ENCODE peak calls at places on chromosomes 16 and 17, in nine cellular contexts. Y is stimulated activated CD8-positive, alpha-beta memory T cell treated with anti-CD3 and anti-CD28 coated beads, Interleukin-15, amount 100 ng/mL, for 24 hours; G is GM19239; R is stimulated activated CD4-positive, alpha-beta T cell treated with anti-CD3 and anti-CD28 coated beads, Interleukin-15, amount 100 ng/mL, for 1 hour; F is T-helper 17 cell; K is GM04504; T is activated gamma-delta T cell treated with Interleukin-2 at 50 U/mL for 16 hours; E is heart right ventricle; P is astrocyte of the spinal cord. A is an unnamed sample.

GRCh38 chr17:7558544-7559306 is at the start of gene TNFSF13:
- DNase-seq in G (no peak), T (no peak), E (peak; percentile 68), K (no peak), R (no peak), F (no peak), P (no peak), Y (no peak), A (no peak)

GRCh38 chr17:36674278-36674650 is 72.9 kb downstream of the MRM1 start:
- DNase-seq in K (no peak), E (no peak), F (peak; percentile 18), P (no peak), Y (no peak), T (peak; percentile 38), G (no peak), R (no peak), A (no peak)

GRCh38 chr17:70327723-70328122 is 158.4 kb downstream of the KCNJ2 start:
- DNase-seq in R (no peak), Y (no peak), E (no peak), T (no peak), K (no peak), G (no peak), P (no peak), F (no peak), A (no peak)

GRCh38 chr17:76909971-76910760 is 42.0 kb downstream of the MGAT5B start:
- DNase-seq in K (peak; percentile 9), E (peak; percentile 53), T (no peak), R (peak; percentile 11), Y (no peak), F (no peak), P (peak; percentile 56), G (peak; percentile 53), A (peak; percentile 41)

GRCh38 chr17:12047977-12048376 is 27.3 kb downstream of the MAP2K4 start:
- DNase-seq in E (no peak), P (peak; percentile 17), T (no peak), F (no peak), R (no peak), G (no peak), K (no peak), Y (no peak), A (peak; percentile 45)

GRCh38 chr17:60390881-60391418 is 983 bp downstream of the USP32 start:
- DNase-seq in G (no peak), R (no peak), F (peak; percentile 10), Y (no peak), P (peak; percentile 51), E (no peak), K (no peak), T (peak; percentile 12), A (peak; percentile 42)

GRCh38 chr17:77873518-77874302 is 84.8 kb upstream of the TNRC6C start:
- DNase-seq in K (no peak), E (no peak), P (no peak), G (no peak), F (no peak), Y (no peak), T (peak; percentile 47), R (no peak), A (no peak)

GRCh38 chr17:77725851-77726250 is 232.7 kb upstream of the TNRC6C start:
- DNase-seq in F (no peak), T (no peak), E (no peak), K (no peak), R (no peak), P (no peak), G (no peak), Y (no peak), A (no peak)

GRCh38 chr17:66301864-66302741 is at the start of gene PRKCA:
- DNase-seq in P (peak; percentile 68), Y (peak; percentile 59), E (peak; percentile 81), T (peak; percentile 62), F (peak; percentile 70), R (peak; percentile 66), G (peak; percentile 66), K (peak; percentile 49), A (peak; percentile 84)

GRCh38 chr17:68377771-68378201 is 79.5 kb downstream of the WIPI1 start:
- DNase-seq in F (no peak), G (no peak), Y (no peak), E (no peak), T (no peak), P (no peak), K (no peak), R (no peak), A (no peak)

GRCh38 chr17:50114849-50115357 is 15.1 kb downstream of the SAMD14 start:
- DNase-seq in F (no peak), G (no peak), K (no peak), E (no peak), R (no peak), Y (no peak), T (peak; percentile 19), P (peak; percentile 70), A (peak; percentile 87)

GRCh38 chr16:81018496-81018895 is 11.5 kb downstream of the CENPN start:
- DNase-seq in Y (no peak), E (no peak), K (no peak), G (no peak), R (no peak), P (no peak), F (no peak), T (no peak), A (no peak)

GRCh38 chr16:75620326-75621169 is 2.5 kb downstream of the ADAT1 start:
- DNase-seq in K (no peak), P (no peak), G (no peak), Y (no peak), T (peak; percentile 69), F (no peak), R (no peak), E (no peak), A (no peak)

GRCh38 chr17:56532926-56533325 is 60.6 kb upstream of the NOG start:
- DNase-seq in P (no peak), G (no peak), F (no peak), K (no peak), R (no peak), E (no peak), Y (no peak), T (no peak), A (no peak)

GRCh38 chr17:75764417-75764710 is 628 bp downstream of the GALK1 start:
- DNase-seq in K (no peak), Y (no peak), F (no peak), P (no peak), T (no peak), R (no peak), E (no peak), G (no peak), A (no peak)

GRCh38 chr17:78828470-78829185 is 12.0 kb downstream of the USP36 start:
- DNase-seq in K (no peak), F (no peak), R (no peak), Y (no peak), E (no peak), G (no peak), T (no peak), P (peak; percentile 60), A (peak; percentile 56)

GRCh38 chr16:53805113-53805512 is 101.2 kb downstream of the FTO start:
- DNase-seq in R (no peak), Y (no peak), G (no peak), K (no peak), F (no peak), T (no peak), E (no peak), P (no peak), A (no peak)

GRCh38 chr17:81400154-81400938 is 5.1 kb downstream of the BAHCC1 start:
- DNase-seq in G (no peak), Y (no peak), E (peak; percentile 62), F (no peak), P (peak; percentile 73), K (no peak), T (no peak), R (no peak), A (peak; percentile 92)

GRCh38 chr16:27922433-27922832 is 141.1 kb downstream of the GSG1L start:
- DNase-seq in T (no peak), F (no peak), K (no peak), R (no peak), Y (no peak), G (no peak), P (no peak), E (no peak), A (no peak)

GRCh38 chr17:19714542-19715411 is 1.6 kb downstream of the SLC47A2 start:
- DNase-seq in K (no peak), E (no peak), P (no peak), R (no peak), F (no peak), Y (no peak), T (no peak), G (no peak), A (no peak)

GRCh38 chr16:76946879-76947278 is 244.1 kb upstream of the MON1B start:
- DNase-seq in G (no peak), T (no peak), F (no peak), K (peak; percentile 54), R (no peak), E (no peak), Y (no peak), P (peak; percentile 64), A (peak; percentile 30)

GRCh38 chr16:68229431-68230175 is 6.3 kb downstream of the ESRP2 start:
- DNase-seq in T (no peak), F (no peak), G (peak; percentile 40), R (peak; percentile 15), P (peak; percentile 67), E (no peak), K (peak; percentile 47), Y (no peak), A (peak; percentile 73)

GRCh38 chr17:55463600-55463999 is 42.0 kb upstream of the MMD start:
- DNase-seq in R (no peak), T (no peak), K (no peak), F (no peak), Y (no peak), E (no peak), P (no peak), G (peak; percentile 24), A (no peak)

GRCh38 chr17:46191332-46192210 is 1.7 kb downstream of the KANSL1 start:
- DNase-seq in F (no peak), K (no peak), P (no peak), Y (no peak), E (no peak), R (no peak), T (no peak), G (peak; percentile 22), A (peak; percentile 59)

GRCh38 chr17:77723071-77723908 is 235.2 kb upstream of the TNRC6C start:
- DNase-seq in E (no peak), K (no peak), T (no peak), G (no peak), Y (no peak), F (no peak), R (no peak), P (no peak), A (no peak)

GRCh38 chr16:66035096-66035495 is 331.4 kb upstream of the CDH5 start:
- DNase-seq in K (no peak), R (no peak), Y (no peak), E (no peak), P (no peak), F (no peak), T (no peak), G (no peak), A (no peak)

GRCh38 chr17:81365601-81366585 is 29.4 kb upstream of the BAHCC1 start:
- DNase-seq in G (no peak), R (no peak), T (peak; percentile 27), P (peak; percentile 81), E (no peak), Y (no peak), F (no peak), K (no peak), A (no peak)

GRCh38 chr17:65022137-65022536 is 34.4 kb downstream of the GNA13 start:
- DNase-seq in K (no peak), R (no peak), F (no peak), E (no peak), G (no peak), P (no peak), Y (no peak), T (no peak), A (peak; percentile 37)

GRCh38 chr17:78839762-78840529 is 668 bp downstream of the USP36 start:
- DNase-seq in F (peak; percentile 43), R (peak; percentile 37), T (peak; percentile 45), E (no peak), G (peak; percentile 34), Y (no peak), K (no peak), P (peak; percentile 44), A (peak; percentile 27)

GRCh38 chr17:1073241-1073962 is 76.5 kb downstream of the TIMM22 start:
- DNase-seq in T (no peak), E (no peak), G (no peak), P (no peak), Y (no peak), R (no peak), F (no peak), K (no peak), A (no peak)

GRCh38 chr16:22210285-22210684 is 4.2 kb downstream of the EEF2K start:
- DNase-seq in E (no peak), T (no peak), Y (no peak), G (no peak), K (no peak), F (no peak), R (no peak), P (no peak), A (no peak)